ENCODE peak calls at places on chromosomes 1 and 21, in six cellular contexts. F is activated CD4-positive, alpha-beta T cell treated with anti-CD3 and anti-CD28 coated beads for 48 hours; N is A172; Y is Peyer's patch; U is foreskin keratinocyte; D is stimulated activated CD4-positive, alpha-beta T cell treated with anti-CD3 and anti-CD28 coated beads, Interleukin-2, amount 100 ng/mL, for 4 hours. A is an unnamed sample.

GRCh38 chr1:30383131-30383793 is 340.1 kb downstream of the MATN1 start:
- DNase-seq in F (no peak), N (no peak), Y (peak; percentile 27), U (no peak), D (no peak), A (peak; percentile 18)

GRCh38 chr1:23459338-23459757 is 24.6 kb downstream of the ASAP3 start:
- DNase-seq in F (no peak), N (no peak), Y (no peak), U (no peak), D (no peak), A (no peak)

GRCh38 chr21:25558123-25558522 is 49.2 kb downstream of the MRPL39 start:
- DNase-seq in F (no peak), N (no peak), Y (no peak), U (no peak), D (no peak), A (no peak)

GRCh38 chr1:158819461-158820443 is 11.4 kb upstream of the MNDA start:
- DNase-seq in F (peak; percentile 31), N (peak; percentile 42), Y (no peak), U (peak; percentile 38), D (no peak), A (no peak)

GRCh38 chr1:93082313-93082712 is 3.2 kb downstream of the MTF2 start:
- DNase-seq in F (no peak), N (no peak), Y (no peak), U (no peak), D (no peak), A (no peak)

GRCh38 chr1:6972390-6972789 is 187.1 kb downstream of the CAMTA1 start:
- DNase-seq in F (no peak), N (no peak), Y (no peak), U (no peak), D (no peak), A (no peak)

GRCh38 chr1:62208970-62209369 is 14.3 kb downstream of the L1TD1 start:
- DNase-seq in F (no peak), N (no peak), Y (no peak), U (no peak), D (no peak), A (no peak)

GRCh38 chr1:181106022-181106312 is 17.5 kb downstream of the IER5 start:
- DNase-seq in F (no peak), N (no peak), Y (no peak), U (no peak), D (no peak), A (no peak)

GRCh38 chr1:85607126-85607912 is 26.8 kb downstream of the CCN1 start:
- DNase-seq in F (no peak), N (peak; percentile 99), Y (no peak), U (peak; percentile 100), D (no peak), A (peak; percentile 77)

GRCh38 chr1:232900818-232901217 is 49.6 kb upstream of the NTPCR start:
- DNase-seq in F (no peak), N (no peak), Y (no peak), U (no peak), D (no peak), A (no peak)

GRCh38 chr1:89531480-89532139 is 7.0 kb downstream of the LRRC8B start:
- DNase-seq in F (no peak), N (no peak), Y (no peak), U (no peak), D (no peak), A (no peak)

GRCh38 chr1:208135354-208135753 is 108.8 kb downstream of the PLXNA2 start:
- DNase-seq in F (no peak), N (no peak), Y (no peak), U (peak; percentile 33), D (no peak), A (no peak)

GRCh38 chr21:43902441-43902840 is 37.4 kb downstream of the AGPAT3 start:
- DNase-seq in F (no peak), N (peak; percentile 16), Y (no peak), U (no peak), D (no peak), A (no peak)